ENCODE peak calls at places on chromosomes 7 and 10, in ten cellular contexts. E, F, N, A, L, R, D, T, K and B are unnamed samples.
A peak's percentile ranks its signal among the peaks of the same experiment; 100 is the strongest.

GRCh38 chr7:28558236-28558635 is 145.9 kb downstream of the CREB5 start:
- DNase-seq in N (no peak), D (no peak), E (no peak), R (no peak), T (no peak), A (no peak), F (no peak), L (no peak), K (no peak), B (no peak)

GRCh38 chr10:122142652-122143237 is 128.4 kb upstream of the BTBD16 start:
- DNase-seq in T (peak; percentile 61), F (peak; percentile 56), A (no peak), L (peak; percentile 66), E (peak; percentile 42), D (no peak), N (peak; percentile 77), K (no peak), R (peak; percentile 81), B (peak; percentile 32)

GRCh38 chr7:98312201-98312600 is 30.7 kb downstream of the BRI3 start:
- DNase-seq in L (no peak), R (no peak), N (no peak), E (no peak), K (no peak), T (no peak), D (no peak), A (no peak), F (no peak), B (no peak)

GRCh38 chr7:122487131-122487530 is 182.6 kb upstream of the FEZF1 start:
- DNase-seq in E (no peak), A (no peak), L (no peak), T (no peak), N (no peak), R (no peak), D (peak; percentile 4), K (no peak), F (no peak), B (no peak)

GRCh38 chr7:95993420-95993819 is 221.1 kb downstream of the DYNC1I1 start:
- DNase-seq in R (no peak), D (no peak), K (no peak), E (no peak), L (no peak), A (no peak), T (no peak), F (no peak), N (no peak), B (no peak)

GRCh38 chr7:114921636-114922150 is at the start of gene MDFIC:
- DNase-seq in E (no peak), F (no peak), D (no peak), T (no peak), N (no peak), L (peak; percentile 53), R (peak; percentile 13), A (no peak), K (no peak), B (peak; percentile 30)

GRCh38 chr7:98872328-98872924 is 2.6 kb upstream of the TMEM130 start:
- DNase-seq in T (no peak), N (peak; percentile 57), K (no peak), F (no peak), L (no peak), A (no peak), E (peak; percentile 58), D (no peak), R (no peak), B (peak; percentile 50)

GRCh38 chr7:1049801-1050200 is 5.5 kb downstream of the GPR146 start:
- DNase-seq in K (no peak), A (no peak), F (no peak), N (no peak), R (no peak), D (no peak), E (no peak), L (no peak), T (no peak), B (no peak)

GRCh38 chr7:131948434-131949053 is 392.1 kb upstream of the PODXL start:
- DNase-seq in E (peak; percentile 56), A (no peak), L (no peak), D (peak; percentile 5), N (no peak), T (no peak), R (no peak), F (peak; percentile 29), K (peak; percentile 62), B (no peak)

GRCh38 chr10:11319990-11320602 is 291.4 kb downstream of the USP6NL start:
- DNase-seq in L (no peak), D (no peak), A (no peak), E (no peak), T (no peak), N (no peak), R (no peak), K (no peak), F (no peak), B (no peak)

GRCh38 chr10:29386347-29386999 is 97.6 kb downstream of the LYZL1 start:
- DNase-seq in R (peak; percentile 25), N (peak; percentile 41), A (no peak), E (no peak), D (peak; percentile 44), F (no peak), K (no peak), T (peak; percentile 36), L (no peak), B (peak; percentile 27)

GRCh38 chr7:26898917-26899316 is 34.5 kb upstream of the SKAP2 start:
- DNase-seq in F (no peak), K (no peak), E (no peak), T (no peak), N (no peak), A (no peak), R (no peak), L (no peak), D (no peak), B (no peak)
- TF ChIP-seq CTCF in F (no peak), K (no peak), E (no peak), T (no peak), N (no peak), A (no peak), R (no peak), L (no peak), D (no peak), B (no peak)

GRCh38 chr10:111993872-111994426 is 189.6 kb downstream of the GPAM start:
- DNase-seq in E (no peak), L (no peak), D (no peak), N (no peak), K (no peak), R (no peak), A (no peak), T (no peak), F (no peak), B (no peak)

GRCh38 chr10:111989136-111990050 is 194.2 kb downstream of the GPAM start:
- DNase-seq in L (no peak), E (peak; percentile 69), K (no peak), T (no peak), F (no peak), D (no peak), A (no peak), N (no peak), R (no peak), B (no peak)

GRCh38 chr10:111993321-111993720 is 190.2 kb downstream of the GPAM start:
- DNase-seq in N (no peak), R (no peak), E (no peak), L (no peak), F (no peak), T (no peak), A (no peak), K (no peak), D (no peak), B (no peak)

GRCh38 chr10:111986079-111986478 is 197.5 kb downstream of the GPAM start:
- DNase-seq in A (no peak), R (no peak), L (no peak), T (no peak), D (no peak), N (no peak), F (no peak), E (no peak), K (no peak), B (no peak)

GRCh38 chr10:111990734-111991133 is 192.8 kb downstream of the GPAM start:
- DNase-seq in F (no peak), L (no peak), A (no peak), K (no peak), R (no peak), D (no peak), T (no peak), N (no peak), E (peak; percentile 24), B (no peak)
- TF ChIP-seq CTCF in F (peak; percentile 13), L (no peak), A (no peak), K (peak; percentile 5), R (peak; percentile 29), D (no peak), T (no peak), N (no peak), E (peak; percentile 51), B (no peak)

GRCh38 chr10:102231357-102232318 is 5.5 kb downstream of the ELOVL3 start:
- DNase-seq in A (no peak), K (peak; percentile 48), D (peak; percentile 39), R (peak; percentile 60), F (peak; percentile 56), N (peak; percentile 87), L (no peak), E (peak; percentile 63), T (peak; percentile 87), B (peak; percentile 84)
- TF ChIP-seq CTCF in A (peak; percentile 79), K (peak; percentile 74), D (peak; percentile 69), R (peak; percentile 72), F (peak; percentile 70), N (peak; percentile 89), L (no peak), E (peak; percentile 60), T (peak; percentile 72), B (peak; percentile 93)

GRCh38 chr10:80454526-80455460 is 683 bp downstream of the TSPAN14 start:
- DNase-seq in D (peak; percentile 39), E (peak; percentile 40), F (peak; percentile 65), T (peak; percentile 62), N (peak; percentile 63), A (no peak), L (peak; percentile 84), R (peak; percentile 60), K (peak; percentile 65), B (peak; percentile 45)

GRCh38 chr10:80452688-80453391 is 1.3 kb upstream of the TSPAN14 start:
- DNase-seq in A (no peak), K (no peak), N (no peak), T (no peak), R (no peak), L (peak; percentile 63), F (no peak), E (no peak), D (no peak), B (no peak)

GRCh38 chr10:80452069-80452468 is 2.0 kb upstream of the TSPAN14 start:
- DNase-seq in D (no peak), L (no peak), K (no peak), F (no peak), N (no peak), A (no peak), T (no peak), E (no peak), R (no peak), B (no peak)

GRCh38 chr10:80453715-80454525 is at the start of gene TSPAN14:
- DNase-seq in A (peak; percentile 83), D (peak; percentile 86), R (peak; percentile 87), F (peak; percentile 88), L (peak; percentile 87), E (peak; percentile 77), K (peak; percentile 91), N (peak; percentile 93), T (peak; percentile 96), B (peak; percentile 77)

DNA sequence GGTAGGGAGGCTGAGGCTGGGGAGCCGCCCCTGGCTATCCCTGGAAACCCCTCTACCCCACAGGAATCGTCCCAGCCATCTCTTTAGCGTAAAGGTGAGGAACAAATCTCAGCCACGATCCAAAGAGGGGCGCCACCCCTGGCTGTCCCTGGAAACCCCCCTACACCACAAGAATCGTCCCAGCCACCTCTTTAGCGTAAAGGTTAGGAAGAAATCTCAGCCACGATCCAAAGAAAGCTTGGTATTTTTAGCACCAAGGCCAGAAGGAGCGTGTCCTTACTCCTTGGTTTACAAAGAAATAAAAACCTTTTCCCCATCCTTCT is 757 bp upstream of the TSPAN14 start:
- DNase-seq in A (no peak), R (no peak), F (no peak), D (no peak), E (no peak), L (no peak), N (no peak), T (no peak), K (no peak), B (peak; percentile 15)
- TF ChIP-seq CTCF in A (no peak), R (no peak), F (no peak), D (no peak), E (no peak), L (no peak), N (no peak), T (no peak), K (no peak), B (no peak)